ENCODE peak calls at places on chromosomes 6 and 20, in five cellular contexts. J, U, T, R and E are unnamed samples.

GRCh38 chr20:3677733-3678132 is 4.1 kb downstream of the ADAM33 start:
- DNase-seq in J (no peak), U (no peak), T (no peak), R (no peak), E (no peak)

GRCh38 chr6:5287205-5287965 is 26.1 kb downstream of the FARS2 start:
- DNase-seq in J (no peak), U (no peak), T (peak), R (no peak), E (no peak)

GRCh38 chr6:153085239-153085638 is 45.8 kb downstream of the RGS17 start:
- DNase-seq in J (no peak), U (no peak), T (no peak), R (no peak), E (no peak)

GRCh38 chr6:134060491-134061106 is 8.2 kb upstream of the SLC2A12 start:
- DNase-seq in J (no peak), U (no peak), T (no peak), R (no peak), E (no peak)

GRCh38 chr6:136086686-136087085 is 163.4 kb downstream of the MTFR2 start:
- DNase-seq in J (no peak), U (no peak), T (no peak), R (no peak), E (no peak)

GRCh38 chr6:6722195-6722594 is 133.7 kb downstream of the LY86 start:
- DNase-seq in J (no peak), U (no peak), T (peak), R (no peak), E (no peak)

GRCh38 chr6:166910601-166911000 is 45.7 kb downstream of the RNASET2 start:
- DNase-seq in J (no peak), U (no peak), T (no peak), R (no peak), E (no peak)

GRCh38 chr6:93989630-93990029 is 570.3 kb upstream of the EPHA7 start:
- DNase-seq in J (no peak), U (no peak), T (no peak), R (no peak), E (no peak)

GRCh38 chr6:54053893-54054391 is 57.3 kb upstream of the MLIP start:
- DNase-seq in J (no peak), U (no peak), T (no peak), R (peak), E (no peak)

GRCh38 chr6:157221049-157221816 is 102.1 kb downstream of the TMEM242 start:
- DNase-seq in J (peak), U (peak), T (peak), R (peak), E (peak)

GRCh38 chr20:44979090-44979621 is 12.8 kb downstream of the STK4 start:
- DNase-seq in J (peak), U (peak), T (peak), R (peak), E (no peak)

DNA sequence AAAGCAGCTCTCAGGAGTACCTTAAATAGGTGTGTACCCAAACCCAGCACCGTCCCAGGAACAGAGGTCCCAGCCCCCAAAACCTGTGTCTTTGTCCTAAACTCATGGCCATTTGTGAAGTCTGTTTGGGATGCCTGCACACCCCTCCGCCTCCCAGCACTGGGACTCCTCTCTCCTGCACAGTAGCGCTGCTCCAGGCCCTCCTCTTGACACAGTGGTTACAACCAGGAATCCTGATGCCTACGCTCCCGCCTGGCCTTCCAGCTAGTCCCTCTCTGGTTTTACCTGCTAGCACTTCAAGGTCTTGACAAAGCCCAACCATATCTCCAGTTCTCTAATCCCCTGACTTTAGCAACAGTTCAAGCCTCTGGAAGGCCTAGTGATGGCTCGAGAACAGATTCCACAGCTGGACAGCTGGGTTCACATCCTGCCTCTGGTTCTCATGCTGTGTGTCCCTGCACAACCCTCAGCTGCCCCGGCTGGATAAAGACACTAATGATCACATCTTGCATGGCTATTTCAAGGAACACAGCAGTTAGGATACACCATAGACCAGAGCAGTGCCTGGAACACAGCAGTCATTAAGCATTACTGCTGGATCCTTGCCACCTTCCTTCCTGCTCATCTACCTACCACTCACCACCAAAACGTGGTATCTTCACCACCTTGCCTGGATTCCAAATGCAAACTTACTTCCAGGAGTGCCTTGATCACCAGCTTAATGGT is 5.6 kb downstream of the PSMA7 start:
- DNase-seq in J (no peak), U (no peak), T (no peak), R (no peak), E (no peak)
- TF ChIP-seq POLR2A in J (no peak), U (no peak), T (no peak), R (no peak), E (no peak)

GRCh38 chr20:25286917-25287316 is 39.0 kb downstream of the PYGB start:
- DNase-seq in J (no peak), U (no peak), T (no peak), R (no peak), E (peak)
- TF ChIP-seq POLR2A in J (no peak), U (no peak), T (no peak), R (no peak), E (no peak)

DNA sequence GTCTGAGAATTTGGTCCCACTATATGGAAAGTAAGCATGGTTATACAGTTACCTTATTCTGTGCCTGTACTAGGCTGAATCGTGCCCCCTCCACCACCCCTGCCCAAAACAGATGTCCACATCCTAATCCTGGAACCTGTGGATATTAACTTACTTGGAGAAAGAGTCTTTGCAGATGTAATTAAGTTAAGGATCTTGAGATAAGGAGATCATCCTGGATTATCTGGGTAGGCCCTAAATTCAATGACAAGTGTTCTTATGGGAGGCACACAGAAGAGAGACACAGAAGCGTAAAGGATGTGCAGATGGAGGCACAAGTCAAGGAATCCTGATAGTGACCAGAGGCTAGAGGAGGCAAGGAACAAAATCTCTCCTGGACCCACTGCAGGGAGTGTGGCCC is 116.7 kb upstream of the MAN1A1 start:
- DNase-seq in J (no peak), U (no peak), T (no peak), R (no peak), E (no peak)
- TF ChIP-seq POLR2A in J (no peak), U (no peak), T (no peak), R (no peak), E (no peak)

GRCh38 chr20:461254-462198 is 807 bp downstream of the TBC1D20 start:
- DNase-seq in J (peak), U (peak), T (peak), R (peak), E (peak)

GRCh38 chr20:458766-459165 is 3.6 kb downstream of the TBC1D20 start:
- DNase-seq in J (no peak), U (no peak), T (no peak), R (no peak), E (no peak)

GRCh38 chr20:460707-461106 is 1.6 kb downstream of the TBC1D20 start:
- DNase-seq in J (no peak), U (peak), T (peak), R (peak), E (no peak)

GRCh38 chr20:460180-460579 is 2.2 kb downstream of the TBC1D20 start:
- DNase-seq in J (no peak), U (no peak), T (no peak), R (no peak), E (no peak)

DNA sequence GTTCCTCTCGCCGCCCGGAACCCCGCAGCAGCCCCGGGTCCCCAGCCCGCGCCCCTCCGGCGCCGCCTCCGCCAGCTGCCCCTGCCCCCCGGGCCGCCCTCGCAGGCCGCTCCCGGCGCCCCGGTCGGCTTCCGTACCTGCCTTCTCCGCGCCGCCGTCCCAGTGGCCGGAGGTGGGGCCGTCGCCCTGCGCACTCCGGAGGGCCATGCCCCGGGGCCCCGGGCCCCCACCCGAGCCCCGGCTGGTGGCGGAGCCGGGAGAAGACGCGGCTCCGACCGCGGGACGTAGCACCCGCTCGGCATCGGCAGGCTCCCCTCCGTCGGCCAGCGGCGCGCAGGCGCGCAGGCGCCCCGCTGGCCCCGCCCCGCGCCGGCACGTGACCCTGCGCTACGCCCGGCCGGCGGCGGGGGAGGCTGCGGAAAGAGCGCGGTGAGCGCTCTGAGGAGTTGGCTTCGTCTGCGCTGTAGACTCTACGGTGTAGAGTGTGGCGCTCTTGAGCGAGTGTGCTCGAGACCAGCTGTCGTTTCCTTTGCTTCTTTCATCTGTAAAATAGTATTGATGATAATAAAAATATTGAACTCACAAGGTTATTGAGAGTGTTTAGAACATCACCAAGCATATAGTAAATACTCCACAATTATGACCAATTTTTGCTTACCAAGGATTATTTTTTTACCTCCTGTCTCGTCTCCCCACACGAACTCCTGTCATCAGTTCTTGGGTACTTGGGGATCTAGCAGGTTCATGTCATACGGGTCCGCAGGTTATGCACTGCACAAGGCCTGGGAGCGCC is at the start of gene TBC1D20:
- DNase-seq in J (peak), U (peak), T (peak), R (peak), E (peak)
- TF ChIP-seq POLR2A in J (peak), U (peak), T (peak), R (peak), E (peak)

DNA sequence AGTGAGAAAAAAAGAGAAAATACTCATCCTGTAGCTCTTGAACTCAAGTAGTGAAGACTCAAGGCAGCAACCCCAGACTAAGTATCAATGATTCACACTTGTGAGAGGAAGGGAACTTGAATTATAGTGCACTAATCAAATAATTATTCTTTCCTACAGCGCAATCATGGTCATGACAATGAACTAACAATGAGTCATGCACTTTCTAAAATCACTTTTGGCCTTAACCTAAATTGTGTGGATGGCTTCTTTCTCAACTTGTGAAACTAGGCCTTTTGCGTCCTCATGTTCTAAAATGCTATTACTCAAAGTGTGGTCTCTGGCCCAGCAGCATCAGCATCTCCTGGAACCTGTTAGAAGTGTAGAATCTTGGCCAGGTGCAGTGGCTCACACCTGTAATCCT is 68.6 kb upstream of the NOX3 start:
- DNase-seq in J (no peak), U (no peak), T (peak), R (no peak), E (no peak)
- TF ChIP-seq POLR2A in J (no peak), U (no peak), T (no peak), R (no peak), E (no peak)

GRCh38 chr20:38855356-38855755 is 49.9 kb downstream of the PPP1R16B start:
- DNase-seq in J (no peak), U (no peak), T (no peak), R (no peak), E (no peak)
- TF ChIP-seq POLR2A in J (no peak), U (no peak), T (no peak), R (no peak), E (no peak)

DNA sequence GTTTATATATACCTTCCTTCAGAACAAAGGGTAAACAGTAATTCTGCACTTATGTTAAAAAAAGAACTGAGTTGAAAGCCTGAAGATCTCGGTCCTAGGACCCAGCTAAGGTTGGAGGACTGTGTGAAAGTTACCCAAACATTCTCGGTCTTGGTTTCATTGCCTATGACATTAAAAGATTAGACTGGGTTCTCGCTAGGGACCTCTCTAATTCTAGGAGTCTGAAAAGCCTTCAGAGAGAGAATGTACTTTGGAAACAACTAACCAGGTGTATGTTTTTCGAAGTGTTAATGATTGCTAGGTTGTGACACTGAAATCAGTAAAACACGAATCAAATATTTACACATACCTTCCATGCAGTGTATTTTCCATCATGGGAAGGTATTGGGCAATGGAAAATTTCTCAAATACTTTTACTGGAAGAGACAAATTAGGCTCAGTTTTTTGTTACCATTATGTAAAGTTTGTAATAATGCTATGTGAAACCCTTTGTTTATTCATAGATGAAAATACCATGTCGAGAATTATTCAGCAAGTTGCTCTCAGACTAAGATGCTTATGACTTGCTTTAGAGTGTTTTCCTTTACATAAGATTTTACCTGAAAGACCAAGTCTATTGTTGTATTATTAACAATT is 113.7 kb upstream of the LOC128125822 start:
- DNase-seq in J (no peak), U (no peak), T (no peak), R (no peak), E (no peak)
- TF ChIP-seq POLR2A in J (no peak), U (no peak), T (no peak), R (no peak), E (no peak)

GRCh38 chr6:155106456-155107107 is 111.5 kb downstream of the TIAM2 start:
- DNase-seq in J (no peak), U (no peak), T (no peak), R (no peak), E (no peak)

GRCh38 chr6:155103816-155104366 is 108.8 kb downstream of the TIAM2 start:
- DNase-seq in J (no peak), U (no peak), T (no peak), R (no peak), E (no peak)

GRCh38 chr6:155108070-155108815 is 113.1 kb downstream of the TIAM2 start:
- DNase-seq in J (no peak), U (no peak), T (no peak), R (no peak), E (no peak)

GRCh38 chr6:155110721-155111120 is 115.6 kb downstream of the TIAM2 start:
- DNase-seq in J (no peak), U (no peak), T (no peak), R (no peak), E (no peak)

GRCh38 chr6:155107432-155108069 is 112.4 kb downstream of the TIAM2 start:
- DNase-seq in J (no peak), U (no peak), T (no peak), R (no peak), E (no peak)
- TF ChIP-seq POLR2A in J (no peak), U (no peak), T (no peak), R (no peak), E (no peak)